ENCODE peak calls at places on chromosomes 11 and 22, in ten cellular contexts. E is fibroblast of pulmonary artery, M is neural crest cell, N is left cardiac atrium, F is amniotic epithelial cell, Q is T1000, U is DMS153, X is smooth muscle cell of the brain vasculature, T is posterior vena cava, W is psoas muscle. O is an unnamed sample.

GRCh38 chr11:133919330-133920108 is 37.2 kb downstream of the IGSF9B start:
- DNase-seq in E (no peak), M (no peak), N (no peak), F (no peak), Q (no peak), U (no peak), X (no peak), T (no peak), W (no peak), O (no peak)

GRCh38 chr22:30332994-30333706 is 6.4 kb upstream of the TBC1D10A start:
- DNase-seq in E (no peak), M (no peak), N (no peak), F (no peak), Q (no peak), U (no peak), X (no peak), T (no peak), W (no peak), O (no peak)

GRCh38 chr11:90392692-90393091 is 169.8 kb upstream of the CHORDC1 start:
- DNase-seq in E (no peak), M (no peak), N (no peak), F (no peak), Q (no peak), U (no peak), X (no peak), T (no peak), W (no peak), O (no peak)

GRCh38 chr11:47186937-47187681 is 875 bp upstream of the PACSIN3 start:
- DNase-seq in E (peak; percentile 39), M (peak; percentile 26), N (peak; percentile 58), F (no peak), Q (no peak), U (no peak), X (no peak), T (no peak), W (peak; percentile 69), O (peak; percentile 62)

GRCh38 chr22:19675428-19675827 is 38.9 kb upstream of the SEPTIN5 start:
- DNase-seq in E (no peak), M (no peak), N (no peak), F (no peak), Q (no peak), U (no peak), X (no peak), T (no peak), W (no peak), O (no peak)

GRCh38 chr11:46247664-46248063 is 29.8 kb upstream of the CREB3L1 start:
- DNase-seq in E (peak; percentile 68), M (no peak), N (no peak), F (peak; percentile 75), Q (peak; percentile 6), U (peak; percentile 76), X (no peak), T (no peak), W (no peak), O (no peak)

GRCh38 chr22:40694409-40694808 is 15.1 kb downstream of the MCHR1 start:
- DNase-seq in E (peak; percentile 21), M (no peak), N (no peak), F (no peak), Q (no peak), U (no peak), X (no peak), T (no peak), W (no peak), O (no peak)

GRCh38 chr11:72589802-72590761 is 84.1 kb downstream of the PDE2A start:
- DNase-seq in E (peak; percentile 31), M (peak; percentile 55), N (peak; percentile 46), F (no peak), Q (no peak), U (no peak), X (no peak), T (peak; percentile 80), W (peak; percentile 34), O (peak; percentile 81)

GRCh38 chr11:45543808-45544422 is 121.5 kb downstream of the CHST1 start:
- DNase-seq in E (peak; percentile 50), M (peak; percentile 26), N (no peak), F (no peak), Q (no peak), U (no peak), X (peak; percentile 1), T (no peak), W (no peak), O (no peak)

GRCh38 chr11:125261471-125262087 is 97.0 kb downstream of the PKNOX2 start:
- DNase-seq in E (no peak), M (no peak), N (no peak), F (no peak), Q (no peak), U (no peak), X (no peak), T (no peak), W (no peak), O (no peak)

GRCh38 chr11:131807876-131808275 is 437.5 kb downstream of the NTM start:
- DNase-seq in E (no peak), M (no peak), N (no peak), F (no peak), Q (no peak), U (no peak), X (no peak), T (no peak), W (no peak), O (no peak)

GRCh38 chr11:40508307-40508706 is 951.1 kb downstream of the LRRC4C start:
- DNase-seq in E (no peak), M (no peak), N (no peak), F (no peak), Q (no peak), U (no peak), X (no peak), T (no peak), W (no peak), O (no peak)

GRCh38 chr11:110200836-110201235 is 95.6 kb downstream of the RDX start:
- DNase-seq in E (no peak), M (no peak), N (no peak), F (no peak), Q (no peak), U (no peak), X (no peak), T (no peak), W (no peak), O (no peak)

GRCh38 chr22:50475652-50476002 is 792 bp upstream of the SBF1 start:
- DNase-seq in E (no peak), M (no peak), N (no peak), F (no peak), Q (no peak), U (no peak), X (no peak), T (no peak), W (no peak), O (peak; percentile 16)

GRCh38 chr22:46638601-46639431 is 18.6 kb downstream of the GRAMD4 start:
- DNase-seq in E (peak; percentile 54), M (no peak), N (no peak), F (peak; percentile 63), Q (no peak), U (peak; percentile 76), X (no peak), T (no peak), W (no peak), O (no peak)

GRCh38 chr11:17036666-17037658 is 22.7 kb upstream of the PLEKHA7 start:
- DNase-seq in E (no peak), M (no peak), N (no peak), F (no peak), Q (no peak), U (no peak), X (no peak), T (no peak), W (no peak), O (no peak)